ENCODE peak calls at places on chromosomes 6 and 20, in five cellular contexts. H, U, J, F and C are unnamed samples.

GRCh38 chr20:4820833-4821518 is 99.3 kb downstream of the PRND start:
- DNase-seq in H (peak), U (peak), J (peak), F (no peak), C (no peak)

GRCh38 chr6:35497571-35498406 is 910 bp upstream of the TEAD3 start:
- DNase-seq in H (peak), U (peak), J (peak), F (peak), C (peak)

GRCh38 chr6:37516076-37516919 is 16.6 kb upstream of the CCDC167 start:
- DNase-seq in H (no peak), U (no peak), J (no peak), F (peak), C (peak)

GRCh38 chr6:1200706-1201105 is 111.2 kb upstream of the FOXQ1 start:
- DNase-seq in H (no peak), U (peak), J (no peak), F (no peak), C (no peak)

GRCh38 chr20:36908603-36909002 is 32.7 kb downstream of the TLDC2 start:
- DNase-seq in H (no peak), U (no peak), J (peak), F (no peak), C (no peak)

GRCh38 chr6:35926509-35927215 is 5.8 kb upstream of the SRPK1 start:
- DNase-seq in H (no peak), U (no peak), J (no peak), F (no peak), C (no peak)

GRCh38 chr6:63403725-63404124 is 83.9 kb upstream of the LGSN start:
- DNase-seq in H (no peak), U (no peak), J (no peak), F (no peak), C (no peak)

GRCh38 chr6:149203509-149203908 is 114.0 kb upstream of the TAB2 start:
- DNase-seq in H (no peak), U (no peak), J (no peak), F (no peak), C (no peak)

GRCh38 chr6:159919011-159919511 is 28.3 kb downstream of the MAS1 start:
- DNase-seq in H (no peak), U (no peak), J (peak), F (no peak), C (no peak)

GRCh38 chr6:33419580-33420492 is at the start of gene SYNGAP1:
- DNase-seq in H (peak), U (no peak), J (peak), F (no peak), C (peak)

GRCh38 chr20:23161968-23162696 is 76.0 kb upstream of the CD93 start:
- DNase-seq in H (peak), U (no peak), J (peak), F (peak), C (no peak)

GRCh38 chr6:32622545-32623401 is 14.4 kb upstream of the HLA-DQA1 start:
- DNase-seq in H (no peak), U (peak), J (peak), F (peak), C (no peak)

GRCh38 chr6:138682722-138683521 is 90.6 kb upstream of the CCDC28A start:
- DNase-seq in H (no peak), U (peak), J (peak), F (no peak), C (peak)

GRCh38 chr6:33172307-33173227 is 19.7 kb downstream of the COL11A2 start:
- DNase-seq in H (no peak), U (no peak), J (peak), F (no peak), C (no peak)

GRCh38 chr6:13216236-13216933 is 112.0 kb downstream of the TBC1D7 start:
- DNase-seq in H (no peak), U (no peak), J (no peak), F (no peak), C (no peak)

GRCh38 chr6:108260126-108260808 is 573 bp downstream of the SNX3 start:
- DNase-seq in H (no peak), U (peak), J (peak), F (peak), C (no peak)

DNA sequence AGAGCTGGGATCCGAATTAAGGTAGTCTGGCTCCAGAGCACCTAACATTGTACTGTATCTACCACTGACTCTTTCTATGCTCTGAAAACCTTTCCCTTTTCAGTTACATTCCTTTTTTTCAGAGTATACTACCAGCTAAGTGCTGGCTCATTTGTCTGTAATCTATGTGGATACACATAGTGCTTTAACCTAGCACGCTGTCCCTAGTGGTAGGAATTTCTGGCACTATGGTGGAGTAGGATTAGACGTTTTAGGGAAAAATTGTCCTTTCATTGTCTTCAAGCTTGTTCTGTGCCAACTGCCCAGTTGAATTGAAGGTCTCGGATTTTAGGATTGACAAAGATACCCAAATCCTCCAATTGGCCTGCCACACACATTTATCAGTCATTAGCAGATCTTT is 259.1 kb upstream of the FERMT1 start:
- DNase-seq in H (no peak), U (no peak), J (peak), F (no peak), C (no peak)
- TF ChIP-seq CTCF in H (no peak), U (peak), J (peak), F (peak), C (peak)

GRCh38 chr6:158706369-158706982 is 56.6 kb downstream of the SYTL3 start:
- DNase-seq in H (peak), U (no peak), J (peak), F (peak), C (peak)
- TF ChIP-seq CTCF in H (peak), U (peak), J (peak), F (peak), C (peak)

DNA sequence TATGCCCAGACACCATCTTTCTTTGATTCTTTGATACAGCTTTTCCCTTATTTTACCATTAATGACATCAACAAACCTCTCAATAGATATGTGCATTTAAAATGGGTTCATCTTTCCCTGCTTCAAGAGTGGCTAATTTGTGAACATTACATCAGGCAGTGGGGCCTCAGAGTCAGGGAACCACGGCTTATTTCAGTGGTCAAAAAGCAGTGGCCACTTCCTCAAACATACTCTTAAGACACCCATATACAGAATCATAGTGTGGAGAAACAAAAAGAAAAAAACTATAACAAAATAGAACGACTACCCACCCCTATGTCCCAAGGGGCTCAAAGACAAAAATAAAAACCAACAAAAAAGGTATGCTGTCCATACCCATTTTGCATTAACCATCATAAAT is 12.9 kb downstream of the SALL4 start:
- DNase-seq in H (no peak), U (no peak), J (no peak), F (no peak), C (no peak)
- TF ChIP-seq CTCF in H (no peak), U (no peak), J (no peak), F (no peak), C (no peak)

DNA sequence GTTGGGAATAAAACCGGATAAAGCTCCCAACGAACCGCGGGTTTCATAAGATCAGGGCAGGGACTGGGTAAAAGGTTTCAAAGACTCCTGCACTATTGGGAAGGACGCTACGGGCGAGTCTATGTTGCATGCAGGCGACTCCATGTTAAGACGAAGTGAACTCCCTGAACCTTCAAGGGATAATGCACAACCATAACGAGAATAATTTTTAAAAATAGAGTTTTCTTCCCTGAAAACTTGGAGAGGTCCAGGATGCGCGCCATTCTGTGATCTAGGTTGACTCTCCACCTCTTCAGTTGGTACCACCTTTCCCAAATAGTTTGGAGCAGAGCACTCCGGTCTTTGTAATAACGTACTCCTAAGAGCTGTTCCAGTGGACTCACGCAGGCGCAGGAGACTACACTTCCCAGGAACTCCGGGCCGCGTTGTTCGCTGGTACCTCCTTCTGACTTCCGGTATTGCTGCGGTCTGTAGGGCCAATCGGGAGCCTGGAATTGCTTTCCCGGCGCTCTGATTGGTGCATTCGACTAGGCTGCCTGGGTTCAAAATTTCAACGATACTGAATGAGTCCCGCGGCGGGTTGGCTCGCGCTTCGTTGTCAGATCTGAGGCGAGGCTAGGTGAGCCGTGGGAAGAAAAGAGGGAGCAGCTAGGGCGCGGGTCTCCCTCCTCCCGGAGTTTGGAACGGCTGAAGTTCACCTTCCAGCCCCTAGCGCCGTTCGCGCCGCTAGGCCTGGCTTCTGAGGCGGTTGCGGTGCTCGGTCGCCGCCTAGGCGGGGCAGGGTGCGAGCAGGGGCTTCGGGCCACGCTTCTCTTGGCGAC is at the start of gene TPX2:
- DNase-seq in H (peak), U (peak), J (peak), F (peak), C (peak)
- TF ChIP-seq CTCF in H (no peak), U (no peak), J (peak), F (peak), C (peak)

GRCh38 chr6:8589941-8590676 is 154.8 kb upstream of the SLC35B3 start:
- DNase-seq in H (no peak), U (no peak), J (peak), F (no peak), C (peak)
- TF ChIP-seq CTCF in H (no peak), U (no peak), J (peak), F (no peak), C (no peak)

GRCh38 chr6:145895802-145896201 is 68.4 kb downstream of the SHPRH start:
- DNase-seq in H (no peak), U (no peak), J (peak), F (no peak), C (no peak)
- TF ChIP-seq CTCF in H (no peak), U (no peak), J (peak), F (no peak), C (peak)

GRCh38 chr6:156410649-156411048 is 366.5 kb upstream of the ARID1B start:
- DNase-seq in H (no peak), U (no peak), J (no peak), F (no peak), C (no peak)
- TF ChIP-seq CTCF in H (no peak), U (no peak), J (peak), F (no peak), C (peak)